ENCODE peak calls at places on chromosomes 7 and 10, in five cellular contexts. A is heart left ventricle; T is astrocyte; G is CD8-positive, alpha-beta memory T cell; C is vagina. S is an unnamed sample.

GRCh38 chr7:151168022-151168786 is 710 bp upstream of the GBX1 start:
- DNase-seq in T (no peak), C (no peak), A (no peak), G (peak; percentile 58), S (no peak)

GRCh38 chr7:35716038-35716803 is 21.3 kb upstream of the HERPUD2 start:
- DNase-seq in A (peak; percentile 57), G (no peak), T (no peak), C (no peak), S (no peak)

GRCh38 chr7:144037414-144038096 is 11.2 kb upstream of the OR2A5 start:
- DNase-seq in C (no peak), G (no peak), T (no peak), A (no peak), S (no peak)

GRCh38 chr7:138359891-138360582 is 100.0 kb upstream of the TRIM24 start:
- DNase-seq in A (no peak), G (no peak), T (no peak), C (no peak), S (no peak)

GRCh38 chr10:80855348-80855971 is 317.8 kb downstream of the SH2D4B start:
- DNase-seq in C (no peak), T (no peak), A (no peak), G (no peak), S (no peak)

GRCh38 chr7:27154901-27155815 is 1.3 kb downstream of the HOXA7 start:
- DNase-seq in A (peak; percentile 10), T (no peak), G (no peak), C (no peak), S (peak; percentile 45)

GRCh38 chr10:61974611-61975010 is 73.1 kb downstream of the ARID5B start:
- DNase-seq in A (peak; percentile 73), T (peak; percentile 52), G (no peak), C (no peak), S (peak; percentile 76)

GRCh38 chr10:109838592-109839244 is 84.6 kb downstream of the XPNPEP1 start:
- DNase-seq in T (no peak), G (no peak), C (no peak), A (no peak), S (no peak)

GRCh38 chr10:133391761-133392518 is 2.0 kb upstream of the MTG1 start:
- DNase-seq in G (no peak), C (no peak), T (no peak), A (no peak), S (no peak)

GRCh38 chr10:102302611-102303010 is 57.3 kb downstream of the GBF1 start:
- DNase-seq in G (no peak), T (no peak), C (no peak), A (no peak), S (no peak)

GRCh38 chr7:114356133-114356532 is 58.5 kb upstream of the FOXP2 start:
- DNase-seq in C (no peak), A (no peak), T (peak; percentile 35), G (no peak), S (no peak)

GRCh38 chr7:131188367-131189339 is 139.0 kb upstream of the MKLN1 start:
- DNase-seq in G (peak; percentile 39), T (peak; percentile 99), C (no peak), A (no peak), S (no peak)

GRCh38 chr10:122462533-122463465 is 1.4 kb downstream of the HTRA1 start:
- DNase-seq in T (no peak), A (peak; percentile 57), G (no peak), C (no peak), S (peak; percentile 71)

GRCh38 chr7:3568516-3568915 is 267.5 kb downstream of the SDK1 start:
- DNase-seq in T (no peak), C (no peak), A (no peak), G (no peak), S (no peak)

GRCh38 chr7:84783161-84783803 is 403.6 kb downstream of the SEMA3D start:
- DNase-seq in C (no peak), T (peak; percentile 3), G (no peak), A (no peak), S (no peak)

GRCh38 chr7:35991511-35992232 is 161.4 kb upstream of the EEPD1 start:
- DNase-seq in G (no peak), A (no peak), T (no peak), C (no peak), S (no peak)

GRCh38 chr10:42640610-42641229 is 2.4 kb upstream of the ZNF33B start:
- DNase-seq in C (no peak), T (no peak), A (no peak), G (no peak), S (no peak)

GRCh38 chr7:125357681-125358440 is 428.2 kb upstream of the POT1 start:
- DNase-seq in C (no peak), G (no peak), A (no peak), T (no peak), S (no peak)

GRCh38 chr10:128624656-128625530 is 498.7 kb upstream of the MKI67 start:
- DNase-seq in C (no peak), G (no peak), A (no peak), T (no peak), S (no peak)

GRCh38 chr7:46390042-46390441 is 469.0 kb upstream of the IGFBP3 start:
- DNase-seq in G (no peak), A (no peak), C (no peak), T (no peak), S (no peak)

GRCh38 chr10:72089618-72090017 is 1.3 kb upstream of the SPOCK2 start:
- DNase-seq in T (no peak), A (no peak), C (no peak), G (no peak), S (no peak)

GRCh38 chr7:39642896-39643295 is 19.5 kb downstream of the RALA start:
- DNase-seq in A (no peak), C (no peak), G (no peak), T (no peak), S (no peak)

GRCh38 chr7:2099036-2099957 is 133.4 kb downstream of the MAD1L1 start:
- DNase-seq in C (no peak), G (no peak), T (no peak), A (no peak), S (no peak)

GRCh38 chr7:123601530-123601929 is at the start of gene ASB15:
- DNase-seq in C (no peak), G (no peak), T (no peak), A (peak; percentile 40), S (no peak)

GRCh38 chr7:5773661-5774086 is 7.8 kb downstream of the RNF216 start:
- DNase-seq in G (no peak), T (peak; percentile 97), A (no peak), C (no peak), S (peak; percentile 60)

GRCh38 chr7:147432068-147432467 is 1158.5 kb upstream of the C7orf33 start:
- DNase-seq in G (no peak), A (no peak), C (no peak), T (no peak), S (no peak)

GRCh38 chr7:46291601-46292150 is 370.6 kb upstream of the IGFBP3 start:
- DNase-seq in C (no peak), A (no peak), G (no peak), T (peak; percentile 73), S (no peak)

GRCh38 chr10:44704616-44705015 is 206.5 kb upstream of the TMEM72 start:
- DNase-seq in T (no peak), C (no peak), G (no peak), A (no peak), S (no peak)

GRCh38 chr7:118734541-118734940 is 510.0 kb downstream of the ANKRD7 start:
- DNase-seq in G (no peak), C (no peak), A (no peak), T (no peak), S (no peak)

GRCh38 chr7:133860628-133861135 is 266.5 kb upstream of the LRGUK start:
- DNase-seq in C (no peak), A (no peak), G (no peak), T (no peak), S (no peak)
- H3K4me1 ChIP-seq in C (no peaks in the 10 kb centered on the region), A (peaks cover 11% of the 10 kb centered on the region), G (no peaks in the 10 kb centered on the region), T (no peaks in the 10 kb centered on the region), S (no peaks in the 10 kb centered on the region)

GRCh38 chr7:157737151-157738063 is 400.6 kb downstream of the DNAJB6 start:
- DNase-seq in T (no peak), G (no peak), A (peak; percentile 12), C (no peak), S (no peak)

GRCh38 chr7:157738064-157738460 is 401.3 kb downstream of the DNAJB6 start:
- DNase-seq in C (no peak), T (peak; percentile 20), G (no peak), A (no peak), S (no peak)

GRCh38 chr7:157735826-157736225 is 399.0 kb downstream of the DNAJB6 start:
- DNase-seq in C (no peak), G (no peak), T (no peak), A (peak; percentile 22), S (no peak)

GRCh38 chr7:157734926-157735640 is 398.3 kb downstream of the DNAJB6 start:
- DNase-seq in T (no peak), A (peak; percentile 3), G (no peak), C (no peak), S (no peak)

GRCh38 chr7:157736341-157736740 is 399.5 kb downstream of the DNAJB6 start:
- DNase-seq in A (peak; percentile 13), T (no peak), C (no peak), G (no peak), S (no peak)
- H3K27me3 ChIP-seq in A (peaks cover 6% of the 10 kb centered on the region), T (no peaks in the 10 kb centered on the region), C (no peaks in the 10 kb centered on the region), G (no peaks in the 10 kb centered on the region), S (no peaks in the 10 kb centered on the region)

GRCh38 chr10:33249659-33250058 is 84.8 kb downstream of the NRP1 start:
- DNase-seq in C (no peak), A (no peak), T (no peak), G (no peak), S (no peak)
- H3K4me1 ChIP-seq in C (peaks cover 6% of the 10 kb centered on the region), A (peaks cover 57% of the 10 kb centered on the region), T (peaks cover 35% of the 10 kb centered on the region), G (peaks cover 27% of the 10 kb centered on the region), S (no peaks in the 10 kb centered on the region)

DNA sequence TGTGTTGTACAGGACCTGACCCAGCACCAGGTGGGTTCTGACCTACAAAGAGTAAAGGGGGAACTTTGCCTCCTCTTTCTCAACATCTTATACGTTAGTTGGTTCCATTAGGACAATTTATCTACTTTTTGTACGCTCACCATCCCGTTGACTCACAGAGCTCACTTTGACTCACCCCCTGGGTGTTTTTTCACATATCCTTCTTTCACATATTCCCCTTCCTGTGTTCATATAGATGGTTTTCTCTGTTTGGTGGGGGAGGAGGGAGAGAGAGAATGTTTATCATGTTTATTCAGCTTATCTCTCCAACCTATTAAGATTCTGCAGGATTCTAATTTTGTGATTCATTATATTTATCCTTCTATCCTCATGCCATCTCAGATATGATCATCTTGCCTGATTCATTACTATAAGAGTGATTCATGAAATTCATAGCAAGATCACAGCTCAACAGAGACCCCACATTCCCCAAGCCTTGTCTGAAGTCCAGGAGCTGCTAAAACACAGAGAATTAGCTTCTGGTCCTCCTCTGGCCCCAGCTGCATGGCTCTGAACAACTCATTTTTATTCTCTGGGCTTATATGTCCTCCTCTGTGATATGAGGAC is 37.2 kb downstream of the PRSS2 start:
- DNase-seq in T (peak; percentile 70), G (no peak), A (no peak), C (no peak), S (no peak)
- H3K27me3 ChIP-seq in T (no peaks in the 10 kb centered on the region), G (no peaks in the 10 kb centered on the region), A (no peaks in the 10 kb centered on the region), C (no peaks in the 10 kb centered on the region), S (no peaks in the 10 kb centered on the region)

S was measured in uterus.